ENCODE peak calls at places on chromosome 4, in seven cellular contexts. N, V, D, B, S, X and Q are unnamed samples.

GRCh38 chr4:182643801-182644311 is 273.3 kb downstream of the DCTD start:
- DNase-seq in N (no peak), V (no peak), D (peak), B (no peak), S (no peak), X (peak), Q (no peak)

GRCh38 chr4:39061450-39061849 is 582 bp upstream of the KLHL5 start:
- DNase-seq in N (no peak), V (no peak), D (no peak), B (no peak), S (no peak), X (no peak), Q (no peak)

GRCh38 chr4:14338206-14338605 is 664.1 kb upstream of the CPEB2 start:
- DNase-seq in N (no peak), V (no peak), D (no peak), B (no peak), S (no peak), X (no peak), Q (no peak)

GRCh38 chr4:3440011-3440410 is 1.8 kb upstream of the HGFAC start:
- DNase-seq in N (no peak), V (no peak), D (no peak), B (no peak), S (no peak), X (no peak), Q (no peak)

GRCh38 chr4:5033266-5033945 is 14.1 kb upstream of the CYTL1 start:
- DNase-seq in N (no peak), V (no peak), D (peak), B (peak), S (no peak), X (peak), Q (no peak)

GRCh38 chr4:141501395-141501794 is 135.0 kb upstream of the IL15 start:
- DNase-seq in N (no peak), V (no peak), D (no peak), B (no peak), S (no peak), X (no peak), Q (no peak)

GRCh38 chr4:27239651-27240050 is 379.0 kb downstream of the STIM2 start:
- DNase-seq in N (no peak), V (no peak), D (peak), B (no peak), S (no peak), X (no peak), Q (no peak)

GRCh38 chr4:33104190-33104773 is 2384.1 kb downstream of the PCDH7 start:
- DNase-seq in N (no peak), V (no peak), D (no peak), B (no peak), S (no peak), X (no peak), Q (no peak)

GRCh38 chr4:1837069-1837468 is 18.9 kb downstream of the LETM1 start:
- DNase-seq in N (no peak), V (no peak), D (no peak), B (no peak), S (no peak), X (no peak), Q (no peak)

GRCh38 chr4:142091085-142091513 is 454.7 kb downstream of the IL15 start:
- DNase-seq in N (no peak), V (no peak), D (peak), B (no peak), S (peak), X (peak), Q (no peak)

GRCh38 chr4:163540977-163541376 is 46.5 kb downstream of the TMA16 start:
- DNase-seq in N (no peak), V (no peak), D (peak), B (no peak), S (peak), X (no peak), Q (no peak)

GRCh38 chr4:39719804-39720580 is 22.1 kb downstream of the UBE2K start:
- DNase-seq in N (no peak), V (no peak), D (no peak), B (no peak), S (no peak), X (no peak), Q (no peak)

GRCh38 chr4:65510976-65511375 is 159.3 kb downstream of the EPHA5 start:
- DNase-seq in N (no peak), V (no peak), D (peak), B (no peak), S (no peak), X (no peak), Q (no peak)

GRCh38 chr4:127400736-127401346 is 231.9 kb upstream of the INTU start:
- DNase-seq in N (peak), V (no peak), D (peak), B (peak), S (peak), X (peak), Q (no peak)

GRCh38 chr4:2545321-2546013 is 9.0 kb downstream of the FAM193A start:
- DNase-seq in N (no peak), V (no peak), D (no peak), B (no peak), S (no peak), X (no peak), Q (no peak)

GRCh38 chr4:6123976-6124375 is 76.4 kb downstream of the JAKMIP1 start:
- DNase-seq in N (no peak), V (no peak), D (no peak), B (no peak), S (no peak), X (no peak), Q (no peak)

GRCh38 chr4:95599777-95600436 is 51.1 kb upstream of the UNC5C start:
- DNase-seq in N (no peak), V (no peak), D (no peak), B (peak), S (no peak), X (no peak), Q (no peak)

GRCh38 chr4:149830823-149831222 is 15.2 kb upstream of the IQCM start:
- DNase-seq in N (no peak), V (no peak), D (no peak), B (no peak), S (no peak), X (no peak), Q (no peak)